ENCODE peak calls at places on chromosomes 4 and X, in four cellular contexts. X is Peyer's patch; F is transverse colon; L is stimulated activated CD4-positive, alpha-beta T cell treated with anti-CD3 and anti-CD28 coated beads, TNF-alpha, amount 100 ng/mL, for 48 hours. A is an unnamed sample.

GRCh38 chr4:6107886-6108285 is 89.7 kb upstream of the C4orf50 start:
- DNase-seq in F (no peak), X (no peak), L (no peak), A (peak)

GRCh38 chr4:82509029-82509428 is 52.8 kb downstream of the TMEM150C start:
- DNase-seq in F (no peak), X (no peak), L (no peak), A (no peak)

GRCh38 chrX:128862557-128862956 is 660.7 kb downstream of the SMARCA1 start:
- DNase-seq in L (no peak), F (no peak), X (no peak), A (no peak)

GRCh38 chr4:99100876-99101275 is 12.3 kb upstream of the ADH5 start:
- DNase-seq in F (no peak), X (no peak), L (no peak), A (no peak)

GRCh38 chrX:9745417-9746115 is 20.1 kb downstream of the GPR143 start:
- DNase-seq in L (no peak), X (no peak), F (no peak), A (no peak)

GRCh38 chr4:66229885-66230284 is 559.6 kb upstream of the EPHA5 start:
- DNase-seq in L (no peak), F (no peak), X (no peak), A (no peak)

GRCh38 chr4:41012308-41012707 is 202.0 kb downstream of the APBB2 start:
- DNase-seq in F (no peak), X (no peak), L (no peak), A (no peak)

GRCh38 chrX:30593435-30594200 is 16.1 kb upstream of the TASL start:
- DNase-seq in F (peak), X (peak), L (no peak), A (no peak)

GRCh38 chr4:6175426-6175825 is 24.9 kb downstream of the JAKMIP1 start:
- DNase-seq in L (no peak), F (no peak), X (no peak), A (no peak)

GRCh38 chr4:55446578-55446922 is 50.8 kb downstream of the TMEM165 start:
- DNase-seq in F (no peak), X (no peak), L (no peak), A (no peak)

GRCh38 chr4:128527356-128527755 is 239.7 kb upstream of the PGRMC2 start:
- DNase-seq in L (no peak), X (no peak), F (no peak), A (no peak)

GRCh38 chrX:133648594-133648993 is 233.3 kb upstream of the GPC4 start:
- DNase-seq in F (no peak), X (no peak), L (no peak), A (no peak)

GRCh38 chr4:100289980-100290379 is 99.7 kb upstream of the DDIT4L start:
- DNase-seq in L (no peak), X (no peak), F (no peak), A (no peak)

GRCh38 chr4:1380368-1381151 is 25.7 kb downstream of the NKX1-1 start:
- DNase-seq in F (no peak), L (no peak), X (no peak), A (no peak)

GRCh38 chrX:47283015-47283771 is 50.4 kb downstream of the USP11 start:
- DNase-seq in F (no peak), X (no peak), L (no peak), A (no peak)

GRCh38 chr4:41215155-41215554 is 813 bp upstream of the APBB2 start:
- DNase-seq in L (no peak), X (no peak), F (no peak), A (no peak)

GRCh38 chrX:23578079-23578478 is 89.2 kb upstream of the PRDX4 start:
- DNase-seq in X (no peak), L (no peak), F (no peak), A (no peak)

GRCh38 chr4:5734841-5735240 is 23.8 kb downstream of the EVC start:
- DNase-seq in X (no peak), F (no peak), L (no peak), A (no peak)

A was measured in left lobe of liver.